ENCODE peak calls at places on chromosome 6, in six cellular contexts. J is SJSA1, P is heart right ventricle, T is endodermal cell, S is aorta, C is neuronal stem cell. A is an unnamed sample. For H3K4me1, the result is how much of the 10 kb centered on the place peaks cover.

GRCh38 chr6:113182370-113183141 is 674.6 kb upstream of the MARCKS start:
- DNase-seq in J (peak), P (no peak), T (no peak), S (no peak), C (no peak), A (peak)

GRCh38 chr6:87829622-87830121 is 127.6 kb upstream of the AKIRIN2 start:
- DNase-seq in J (no peak), P (no peak), T (no peak), S (no peak), C (no peak), A (no peak)

GRCh38 chr6:108526739-108527174 is 34.0 kb upstream of the FOXO3 start:
- DNase-seq in J (peak), P (no peak), T (peak), S (no peak), C (peak), A (peak)

GRCh38 chr6:137403855-137404254 is 90.3 kb downstream of the OLIG3 start:
- DNase-seq in J (no peak), P (no peak), T (no peak), S (no peak), C (no peak), A (no peak)

GRCh38 chr6:148947621-148948444 is 201.0 kb downstream of the UST start:
- DNase-seq in J (peak), P (peak), T (peak), S (peak), C (peak), A (peak)

GRCh38 chr6:156816505-156816904 is 39.3 kb downstream of the ARID1B start:
- DNase-seq in J (no peak), P (no peak), T (peak), S (no peak), C (no peak), A (no peak)

GRCh38 chr6:129657433-129657832 is 52.5 kb downstream of the ARHGAP18 start:
- DNase-seq in J (no peak), P (no peak), T (no peak), S (no peak), C (no peak), A (no peak)

GRCh38 chr6:104828478-104828877 is 31.2 kb downstream of the HACE1 start:
- DNase-seq in J (no peak), P (no peak), T (no peak), S (no peak), C (no peak), A (peak)

GRCh38 chr6:115220760-115221159 is 839.9 kb downstream of the FRK start:
- DNase-seq in J (no peak), P (no peak), T (no peak), S (no peak), C (no peak), A (no peak)

GRCh38 chr6:81511423-81511822 is 241.1 kb downstream of the TENT5A start:
- DNase-seq in J (no peak), P (no peak), T (no peak), S (no peak), C (no peak), A (peak)

GRCh38 chr6:32379554-32379953 is 7.9 kb upstream of the TSBP1 start:
- DNase-seq in J (no peak), P (no peak), T (no peak), S (no peak), C (no peak), A (no peak)
- H3K4me1 ChIP-seq in J (under half), P (under half), T (under half), S (under half), C (under half), A (under half)

DNA sequence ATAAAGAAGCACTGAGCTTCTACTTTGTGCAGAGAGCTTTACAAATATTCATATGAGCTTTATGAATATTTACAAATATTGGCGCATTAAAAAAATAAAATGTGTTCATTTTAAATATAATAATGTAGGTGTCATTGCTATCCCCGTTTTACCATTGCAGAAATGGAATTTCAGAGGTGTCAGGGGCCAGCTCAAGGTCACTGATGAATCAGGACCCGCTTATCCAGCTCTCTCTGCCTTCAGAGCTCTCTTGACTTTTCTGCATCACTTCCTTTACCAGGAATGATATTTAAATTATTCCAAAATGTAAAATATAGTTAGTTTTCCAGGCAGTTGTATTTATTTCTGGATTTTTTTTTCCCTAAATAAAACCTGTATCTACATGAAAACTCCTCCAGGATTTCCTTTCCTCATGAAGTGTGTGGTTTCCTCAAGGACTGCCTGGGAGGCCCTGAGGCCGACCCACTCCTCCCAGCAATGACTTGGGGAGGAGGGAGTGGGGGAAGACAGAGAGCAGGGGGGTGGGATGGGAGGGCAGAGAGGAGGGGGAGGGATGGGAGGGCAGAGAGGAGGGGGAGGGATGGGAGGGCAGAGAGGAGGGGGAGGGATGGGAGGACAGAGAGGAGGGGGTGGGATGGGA is 161.7 kb upstream of the AGPAT4 start:
- DNase-seq in J (no peak), P (no peak), T (no peak), S (no peak), C (no peak), A (peak)
- H3K4me3 ChIP-seq in J (no peak), P (peak), T (no peak), S (no peak), C (no peak), A (peak)

DNA sequence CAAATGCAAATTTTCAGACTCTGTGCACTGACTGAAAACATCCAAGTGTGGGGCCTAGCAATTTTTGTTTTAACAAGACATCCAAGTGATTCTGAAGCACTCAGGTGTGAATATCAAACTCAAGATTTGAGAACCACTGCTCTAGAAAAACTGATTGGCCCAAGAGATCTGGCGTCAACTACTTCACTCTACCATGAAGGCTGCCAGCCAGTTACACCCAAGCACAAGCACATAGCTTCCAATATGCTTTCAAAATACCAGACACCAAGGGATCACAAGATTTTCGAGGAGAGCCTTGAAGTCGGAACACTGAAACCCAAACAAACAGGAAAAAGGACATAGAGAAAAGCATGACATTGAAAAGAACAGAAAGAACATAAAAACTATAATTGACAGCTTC is 140.2 kb downstream of the PTCHD4 start:
- DNase-seq in J (no peak), P (no peak), T (no peak), S (no peak), C (no peak), A (no peak)
- H3K4me1 ChIP-seq in J (under half), P (under half), T (under half), S (under half), C (under half), A (under half)

GRCh38 chr6:75757295-75757694 is 8.3 kb downstream of the MYO6 start:
- DNase-seq in J (no peak), P (no peak), T (no peak), S (no peak), C (no peak), A (no peak)
- H3K4me3 ChIP-seq in J (no peak), P (no peak), T (no peak), S (no peak), C (no peak), A (no peak)

GRCh38 chr6:31906122-31906521 is 4.2 kb upstream of the ZBTB12 start:
- DNase-seq in J (no peak), P (no peak), T (peak), S (no peak), C (no peak), A (no peak)
- H3K4me1 ChIP-seq in J (under half), P (under half), T (under half), S (under half), C (under half), A (under half)

GRCh38 chr6:27772261-27773001 is 139.8 kb downstream of the OR2B2 start:
- DNase-seq in J (peak), P (peak), T (peak), S (peak), C (peak), A (peak)
- H3K4me3 ChIP-seq in J (no peak), P (no peak), T (peak), S (no peak), C (peak), A (no peak)